ENCODE peak calls at places on chromosomes 16 and 17, in five cellular contexts. B is prostate gland, Z is breast epithelium, W is ovary, M is spleen. K is an unnamed sample.
A peak's percentile ranks its signal among the peaks of the same experiment; 100 is the strongest.

GRCh38 chr16:2752035-2752849 is at the start of gene SRRM2:
- DNase-seq in W (peak; percentile 94), M (peak; percentile 98), B (peak; percentile 90), Z (peak; percentile 95), K (peak; percentile 99)

GRCh38 chr17:57284984-57285646 is 28.8 kb downstream of the MSI2 start:
- DNase-seq in W (peak; percentile 68), B (no peak), M (peak; percentile 80), Z (no peak), K (no peak)

GRCh38 chr17:81909966-81910839 is 996 bp downstream of the PCYT2 start:
- DNase-seq in W (no peak), M (peak; percentile 77), Z (no peak), B (no peak), K (peak; percentile 77)

GRCh38 chr17:27667656-27668487 is 36.9 kb downstream of the LGALS9 start:
- DNase-seq in M (peak; percentile 54), W (no peak), B (no peak), Z (no peak), K (no peak)

GRCh38 chr16:15854906-15855703 is 1.7 kb downstream of the MYH11 start:
- DNase-seq in B (no peak), M (no peak), Z (no peak), W (no peak), K (peak; percentile 13)

GRCh38 chr16:88341551-88342290 is 41.0 kb upstream of the ZNF469 start:
- DNase-seq in W (no peak), B (no peak), M (no peak), Z (no peak), K (peak; percentile 75)

GRCh38 chr17:62576382-62576781 is 51.1 kb upstream of the MRC2 start:
- DNase-seq in W (no peak), Z (no peak), M (no peak), B (no peak), K (no peak)

GRCh38 chr16:73056911-73057310 is 9.0 kb upstream of the ZFHX3 start:
- DNase-seq in W (no peak), Z (no peak), M (no peak), B (no peak), K (no peak)

GRCh38 chr16:85061566-85061965 is 34.0 kb downstream of the KIAA0513 start:
- DNase-seq in Z (no peak), B (no peak), M (peak; percentile 90), W (no peak), K (peak; percentile 85)

GRCh38 chr17:14019186-14019956 is 49.9 kb upstream of the COX10 start:
- DNase-seq in Z (no peak), M (no peak), W (no peak), B (peak; percentile 41), K (peak; percentile 17)

GRCh38 chr17:41061969-41062368 is 2.1 kb upstream of the KRTAP2-3 start:
- DNase-seq in W (no peak), M (no peak), B (no peak), Z (no peak), K (no peak)

GRCh38 chr17:38587956-38588771 is 17.6 kb downstream of the SRCIN1 start:
- DNase-seq in Z (no peak), W (no peak), B (no peak), M (no peak), K (no peak)

GRCh38 chr16:2500937-2501750 is 12.6 kb upstream of the ATP6V0C start:
- DNase-seq in W (peak; percentile 87), Z (peak; percentile 85), M (peak; percentile 95), B (peak; percentile 75), K (peak; percentile 97)

GRCh38 chr16:67805718-67806427 is 487 bp downstream of the RANBP10 start:
- DNase-seq in Z (no peak), B (no peak), W (peak; percentile 39), M (peak; percentile 88), K (peak; percentile 24)

GRCh38 chr16:1152651-1153259 is at the start of gene CACNA1H:
- DNase-seq in M (no peak), B (no peak), Z (no peak), W (peak; percentile 92), K (peak; percentile 89)

GRCh38 chr17:37682007-37682406 is 38.8 kb upstream of the DDX52 start:
- DNase-seq in W (no peak), M (no peak), Z (no peak), B (no peak), K (no peak)

DNA sequence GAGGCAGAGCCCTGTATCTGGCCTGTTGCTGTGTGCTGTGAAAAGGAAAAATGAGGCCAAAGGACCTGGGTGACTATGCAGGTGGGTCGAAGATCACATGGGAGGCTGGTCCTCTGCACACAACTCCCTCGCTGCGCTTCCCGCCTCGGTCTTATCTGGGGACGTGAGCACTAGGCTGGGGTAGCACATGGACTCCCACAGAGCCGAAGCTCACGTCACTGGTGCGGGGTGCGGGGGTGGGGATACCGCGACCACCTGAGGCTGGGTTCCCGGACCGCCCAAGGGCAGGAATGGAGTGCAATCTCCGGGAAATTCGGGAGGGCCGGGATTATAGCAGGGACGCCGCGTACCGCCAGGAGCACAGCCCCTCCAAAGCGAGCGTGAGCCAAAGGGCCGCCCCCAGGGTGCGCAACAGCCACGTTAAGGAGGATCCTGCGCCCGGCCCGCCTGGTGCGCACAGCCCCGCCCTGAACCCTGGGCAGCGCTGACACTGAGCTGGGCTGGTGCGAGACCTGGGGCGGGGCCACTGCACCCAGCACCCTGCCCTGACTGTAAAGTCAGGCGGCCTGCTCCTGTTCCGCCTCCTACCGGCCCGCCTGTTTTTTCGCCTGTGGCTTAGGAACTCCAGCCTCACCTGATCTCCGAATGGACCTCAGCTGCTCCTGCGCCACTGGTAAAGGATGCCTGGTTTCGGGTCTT is 4.8 kb downstream of the MT1A start:
- DNase-seq in B (peak; percentile 55), M (peak; percentile 92), Z (peak; percentile 75), W (no peak), K (peak; percentile 93)
- TF ChIP-seq POLR2A in B (no peak), M (no peak), Z (no peak), W (no peak), K (no peak)

GRCh38 chr16:54931041-54931756 is 534 bp downstream of the IRX5 start:
- DNase-seq in B (no peak), M (no peak), Z (no peak), W (peak; percentile 55), K (no peak)

GRCh38 chr16:54928421-54929089 is 2.1 kb upstream of the IRX5 start:
- DNase-seq in Z (peak; percentile 84), W (peak; percentile 79), M (peak; percentile 89), B (peak; percentile 78), K (peak; percentile 79)

GRCh38 chr16:54929090-54930033 is 1.3 kb upstream of the IRX5 start:
- DNase-seq in B (peak; percentile 100), Z (peak; percentile 100), M (peak; percentile 97), W (peak; percentile 100), K (peak; percentile 99)

GRCh38 chr16:54931757-54932660 is 1.3 kb downstream of the IRX5 start:
- DNase-seq in B (no peak), Z (no peak), M (no peak), W (peak; percentile 29), K (peak; percentile 84)

DNA sequence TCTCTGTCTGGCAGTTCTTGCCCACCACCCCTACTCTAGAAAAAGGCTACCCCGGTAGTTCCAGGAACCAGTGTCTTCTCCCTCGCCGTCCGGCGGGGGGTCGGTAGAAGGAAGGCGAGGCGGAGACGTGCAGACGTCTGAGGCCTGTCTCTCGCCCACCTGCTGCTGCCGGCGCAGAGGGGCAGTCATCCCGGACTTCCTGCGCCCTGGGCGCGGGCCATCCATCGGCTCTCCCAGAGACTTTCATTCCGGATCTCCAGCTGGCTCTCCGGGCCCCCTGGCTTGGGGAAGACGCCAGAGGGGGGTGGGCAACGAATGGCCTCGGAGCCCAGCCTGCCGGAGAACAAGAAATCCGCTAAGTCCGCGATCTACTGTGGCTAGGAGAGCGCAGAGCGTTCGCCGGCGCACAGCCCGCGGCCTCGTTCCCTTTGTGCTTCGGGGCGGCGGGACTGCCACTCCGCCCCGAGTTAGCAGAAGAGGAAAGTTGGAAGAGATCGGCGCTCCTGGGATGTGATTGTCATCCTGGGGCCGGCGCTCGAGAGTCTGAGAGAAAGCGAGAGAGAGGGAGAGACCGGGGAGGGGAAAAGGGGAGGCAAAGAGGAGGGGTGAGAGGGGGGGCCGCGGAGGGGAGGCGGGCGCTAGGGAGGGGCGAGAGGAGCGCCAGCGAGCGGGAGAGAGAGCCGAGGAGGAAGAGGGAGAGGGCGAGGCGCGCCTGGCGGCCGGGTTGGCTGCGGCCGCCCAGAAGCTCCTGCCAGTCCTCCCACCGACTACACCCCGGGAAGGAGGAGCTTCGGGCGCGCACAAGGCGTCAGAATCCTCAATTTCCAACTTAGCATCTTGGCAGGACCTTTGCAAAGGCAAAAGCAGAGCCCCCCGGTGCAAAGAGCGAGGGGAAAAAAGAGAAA is at the start of gene IRX5:
- DNase-seq in M (peak; percentile 86), W (peak; percentile 91), B (peak; percentile 96), Z (peak; percentile 96), K (peak; percentile 94)
- TF ChIP-seq POLR2A in M (no peak), W (peak; percentile 23), B (peak; percentile 91), Z (peak; percentile 63), K (peak; percentile 81)

DNA sequence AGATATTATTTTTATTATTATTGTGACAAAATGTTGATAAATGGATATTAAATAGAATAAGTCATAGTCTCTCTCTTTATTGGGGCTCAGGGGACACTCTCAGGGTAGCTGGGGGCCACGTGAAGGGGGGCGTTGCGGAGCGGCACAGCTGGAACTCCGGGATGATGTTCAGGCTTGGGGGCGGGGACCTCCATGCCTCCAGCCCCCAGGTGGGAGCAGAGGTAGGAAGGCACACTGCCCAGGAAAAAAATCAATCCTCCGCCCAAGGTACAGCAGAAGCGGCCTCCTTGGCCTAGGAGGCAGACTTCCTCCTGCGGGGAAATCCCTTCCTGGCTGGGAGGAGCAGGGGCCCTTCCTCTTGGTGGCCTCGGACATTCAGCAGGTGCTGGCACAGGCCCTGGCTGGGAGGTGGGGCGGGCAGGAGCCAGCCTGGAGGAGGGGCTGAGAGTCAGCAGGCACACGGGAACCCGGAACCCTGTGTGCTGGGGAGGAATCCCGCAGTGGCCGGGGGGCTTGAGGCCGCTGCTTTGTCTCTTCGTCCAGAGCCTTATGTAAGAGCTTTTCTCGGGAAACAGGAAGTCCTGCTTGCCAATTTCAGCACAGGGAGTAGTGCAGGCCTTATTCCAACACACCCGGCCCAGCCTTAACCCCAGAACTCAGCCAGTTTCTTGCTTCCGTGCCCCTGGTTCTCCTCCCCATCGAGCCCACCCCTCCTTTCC is 566 bp upstream of the TNFSF13 start:
- DNase-seq in W (peak; percentile 91), B (peak; percentile 94), M (peak; percentile 95), Z (peak; percentile 95), K (peak; percentile 93)
- TF ChIP-seq POLR2A in W (peak; percentile 36), B (peak; percentile 91), M (no peak), Z (no peak), K (peak; percentile 86)

GRCh38 chr17:43645765-43646481 is 15.8 kb downstream of the MEOX1 start:
- DNase-seq in B (no peak), W (peak; percentile 70), M (peak; percentile 88), Z (peak; percentile 65), K (peak; percentile 55)
- TF ChIP-seq POLR2A in B (no peak), W (peak; percentile 34), M (no peak), Z (no peak), K (no peak)

GRCh38 chr17:7589204-7589868 is 558 bp downstream of the SOX15 start:
- DNase-seq in W (peak; percentile 89), M (peak; percentile 93), Z (peak; percentile 82), B (peak; percentile 86), K (peak; percentile 84)
- TF ChIP-seq POLR2A in W (peak; percentile 19), M (no peak), Z (no peak), B (peak; percentile 44), K (no peak)

GRCh38 chr17:58415371-58416055 is 1.8 kb downstream of the RNF43 start:
- DNase-seq in M (no peak), B (peak; percentile 46), W (no peak), Z (no peak), K (peak; percentile 72)
- TF ChIP-seq POLR2A in M (no peak), B (no peak), W (no peak), Z (no peak), K (no peak)

GRCh38 chr17:78986048-78986648 is 6.4 kb upstream of the LGALS3BP start:
- DNase-seq in B (no peak), Z (no peak), W (no peak), M (no peak), K (no peak)
- TF ChIP-seq POLR2A in B (no peak), Z (no peak), W (no peak), M (peak; percentile 37), K (no peak)